ENCODE peak calls at places on chromosome 19, in five cellular contexts. J is upper lobe of left lung, M is ovary, O is GM12878, I is suprapubic skin. Z is an unnamed sample.
A peak's percentile ranks its signal among the peaks of the same experiment; 100 is the strongest.

GRCh38 chr19:9793051-9793591 is 24.6 kb upstream of the ZNF846 start:
- DNase-seq in J (peak; percentile 49), M (no peak), O (no peak), I (peak; percentile 89), Z (peak; percentile 43)

GRCh38 chr19:23440207-23440606 is 44.9 kb upstream of the ZNF91 start:
- DNase-seq in J (no peak), M (no peak), O (no peak), I (no peak), Z (no peak)

GRCh38 chr19:47375694-47376588 is 26.8 kb downstream of the DHX34 start:
- DNase-seq in J (no peak), M (no peak), O (no peak), I (no peak), Z (no peak)

GRCh38 chr19:1449467-1450442 is at the start of gene APC2:
- DNase-seq in J (no peak), M (no peak), O (no peak), I (no peak), Z (no peak)

GRCh38 chr19:6126335-6126974 is 9.0 kb upstream of the ACSBG2 start:
- DNase-seq in J (no peak), M (no peak), O (peak; percentile 71), I (no peak), Z (no peak)

GRCh38 chr19:8034178-8034525 is 18.4 kb upstream of the CCL25 start:
- DNase-seq in J (no peak), M (no peak), O (no peak), I (no peak), Z (no peak)

GRCh38 chr19:41323430-41324125 is 13.6 kb downstream of the CCDC97 start:
- DNase-seq in J (peak; percentile 51), M (peak; percentile 90), O (no peak), I (peak; percentile 89), Z (peak; percentile 68)

GRCh38 chr19:19670070-19670551 is 1.5 kb downstream of the ZNF101 start:
- DNase-seq in J (no peak), M (no peak), O (no peak), I (no peak), Z (no peak)

GRCh38 chr19:5828661-5829566 is 10.6 kb downstream of the FUT6 start:
- DNase-seq in J (no peak), M (no peak), O (no peak), I (no peak), Z (no peak)

GRCh38 chr19:35476149-35476548 is 14.1 kb downstream of the KRTDAP start:
- DNase-seq in J (no peak), M (no peak), O (no peak), I (no peak), Z (no peak)

GRCh38 chr19:4177146-4177545 is 5.2 kb downstream of the SIRT6 start:
- DNase-seq in J (no peak), M (no peak), O (no peak), I (no peak), Z (no peak)

GRCh38 chr19:33302974-33303790 is 848 bp upstream of the CEBPA start:
- DNase-seq in J (peak; percentile 45), M (peak; percentile 52), O (no peak), I (peak; percentile 76), Z (no peak)

GRCh38 chr19:39966617-39967016 is 4.3 kb upstream of the PSMC4 start:
- DNase-seq in J (no peak), M (no peak), O (no peak), I (no peak), Z (no peak)

GRCh38 chr19:52722062-52723005 is 12.5 kb downstream of the ZNF611 start:
- DNase-seq in J (no peak), M (no peak), O (no peak), I (no peak), Z (no peak)

DNA sequence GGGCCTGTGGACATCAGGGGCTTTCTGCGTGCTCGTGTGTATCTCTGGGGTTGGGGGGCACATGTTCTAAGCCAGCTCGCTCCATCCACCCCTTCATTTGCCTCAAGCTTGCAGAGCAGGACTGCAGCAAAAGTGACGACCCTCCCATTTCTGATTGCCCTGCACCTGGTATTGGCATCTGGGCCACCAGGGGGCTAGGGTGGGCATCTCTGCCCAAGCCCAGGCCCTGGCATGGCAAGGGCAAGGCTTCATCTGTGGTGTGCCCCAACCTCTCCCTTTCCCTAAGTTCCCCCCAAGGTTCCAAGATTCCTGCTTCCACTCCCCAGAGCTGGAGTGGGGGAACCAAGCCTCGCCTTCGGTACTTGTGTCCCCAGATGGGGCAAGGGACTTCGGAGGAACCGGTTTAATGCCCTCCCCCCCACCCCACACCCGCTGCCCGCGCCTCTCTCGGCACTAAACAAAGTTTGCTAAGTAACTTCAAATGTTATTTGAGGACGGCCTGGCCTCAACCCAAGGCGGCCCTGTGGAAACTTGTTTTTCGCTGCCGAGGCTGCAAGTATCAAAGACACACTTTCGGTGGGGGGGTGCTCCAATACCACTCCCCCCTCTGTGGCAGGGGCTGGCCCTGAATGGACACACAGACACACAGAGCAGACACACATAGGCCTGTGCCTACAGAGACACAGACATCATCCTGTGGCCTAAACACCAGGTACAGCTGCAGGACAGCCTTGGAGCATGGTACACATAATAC is 12.2 kb downstream of the NFIX start:
- DNase-seq in J (peak; percentile 89), M (peak; percentile 78), O (no peak), I (peak; percentile 89), Z (no peak)
- TF ChIP-seq CTCF in J (no peak), M (no peak), O (no peak), I (no peak), Z (no peak)

DNA sequence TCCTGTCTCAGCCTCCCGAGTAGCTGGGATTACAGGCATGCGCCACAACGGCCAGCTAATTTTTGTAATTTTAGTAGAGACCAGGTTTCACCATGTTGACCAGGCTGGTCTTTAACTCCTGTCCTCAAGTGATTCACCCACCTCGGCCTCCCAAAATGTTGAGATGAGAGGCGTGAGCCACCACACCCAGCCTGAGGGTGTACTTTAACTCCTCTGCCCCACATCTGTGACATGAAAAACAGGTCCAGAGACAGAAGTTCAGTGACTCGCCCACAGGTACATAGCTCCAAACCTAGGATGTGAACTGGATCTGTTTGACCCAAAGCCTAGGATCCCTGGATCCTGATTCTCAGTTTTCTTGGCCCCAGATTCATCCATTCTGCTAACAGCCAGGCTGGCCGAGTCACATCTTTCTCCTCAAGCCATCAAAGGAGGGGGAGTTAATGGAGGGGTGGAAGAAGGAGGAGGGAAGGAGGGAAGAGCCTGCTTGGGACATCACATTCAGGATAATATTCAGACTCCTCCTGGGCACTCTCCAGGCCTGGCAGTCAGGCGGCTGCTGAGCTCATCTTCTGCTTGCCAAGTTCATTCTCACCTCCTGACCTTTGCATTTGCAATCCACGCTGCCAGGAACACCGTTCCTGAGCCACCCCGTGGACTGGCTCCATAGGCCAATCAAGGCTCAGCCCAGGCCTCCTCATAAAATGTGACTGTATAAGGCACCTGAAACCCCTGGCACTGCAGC is 3.1 kb downstream of the SPC24 start:
- DNase-seq in J (peak; percentile 75), M (no peak), O (no peak), I (peak; percentile 88), Z (peak; percentile 58)
- TF ChIP-seq EP300 in J (no peak), M (peak; percentile 23), O (no peak), I (peak; percentile 34), Z (peak; percentile 87)

GRCh38 chr19:31002852-31003251 is 346.4 kb downstream of the TSHZ3 start:
- DNase-seq in J (no peak), M (no peak), O (no peak), I (no peak), Z (no peak)
- TF ChIP-seq CTCF in J (no peak), M (no peak), O (no peak), I (no peak), Z (no peak)

GRCh38 chr19:48480476-48481190 is 11.5 kb downstream of the CYTH2 start:
- DNase-seq in J (no peak), M (peak; percentile 65), O (no peak), I (no peak), Z (no peak)
- TF ChIP-seq EP300 in J (no peak), M (no peak), O (no peak), I (no peak), Z (no peak)

GRCh38 chr19:53867225-53868090 is at the start of gene MYADM:
- DNase-seq in J (peak; percentile 98), M (peak; percentile 100), O (peak; percentile 21), I (peak; percentile 100), Z (peak; percentile 100)

GRCh38 chr19:53870485-53870844 is 2.8 kb downstream of the MYADM start:
- DNase-seq in J (peak; percentile 70), M (no peak), O (no peak), I (peak; percentile 72), Z (no peak)

GRCh38 chr19:53871448-53871847 is 3.8 kb downstream of the MYADM start:
- DNase-seq in J (peak; percentile 51), M (no peak), O (no peak), I (no peak), Z (no peak)

GRCh38 chr19:53868091-53868891 is 608 bp downstream of the MYADM start:
- DNase-seq in J (peak; percentile 66), M (peak; percentile 69), O (no peak), I (peak; percentile 90), Z (no peak)

GRCh38 chr19:53868892-53869804 is 1.5 kb downstream of the MYADM start:
- DNase-seq in J (peak; percentile 90), M (peak; percentile 93), O (no peak), I (peak; percentile 96), Z (peak; percentile 70)
- TF ChIP-seq CTCF in J (peak; percentile 48), M (no peak), O (no peak), I (peak; percentile 18), Z (peak; percentile 62)

DNA sequence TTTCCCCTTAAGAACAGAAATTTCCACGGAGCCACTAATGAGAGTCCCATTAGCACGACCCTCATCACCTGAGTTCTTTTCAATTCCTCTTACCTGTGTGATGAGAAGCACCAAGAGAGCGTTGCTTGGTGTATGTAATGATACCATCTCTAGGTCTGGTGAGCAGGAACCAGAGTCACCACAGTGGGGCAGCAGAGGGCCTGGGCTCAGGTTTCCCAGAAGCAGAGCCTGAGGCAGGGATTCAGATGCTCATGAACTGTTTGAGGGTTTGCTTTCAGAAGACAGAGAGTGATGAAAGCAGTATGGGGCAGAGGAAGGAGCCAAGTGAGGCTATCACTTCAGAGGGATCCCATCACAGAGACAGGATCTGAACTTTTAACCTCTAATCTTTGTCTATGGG is 3.1 kb upstream of the PTPRH start:
- DNase-seq in J (peak; percentile 36), M (no peak), O (peak; percentile 13), I (no peak), Z (no peak)
- TF ChIP-seq EP300 in J (no peak), M (no peak), O (no peak), I (no peak), Z (no peak)

Z was measured in tibial nerve.